ENCODE peak calls at places on chromosome 20, in six cellular contexts. One of them, this sample, is unnamed.

GRCh38 chr20:35339007-35339406 is 46.8 kb upstream of the FAM83C start:
- DNase-seq in CD4-positive, alpha-beta memory T cell: no peak
- DNase-seq in psoas muscle: no peak
- DNase-seq in HFF-Myc: peak; percentile 97
- DNase-seq in cardiac muscle cell: peak; percentile 80
- DNase-seq in tibial artery: no peak
- DNase-seq in this sample: peak; percentile 48

GRCh38 chr20:57173041-57173440 is 93.4 kb downstream of the BMP7 start:
- DNase-seq in CD4-positive, alpha-beta memory T cell: no peak
- DNase-seq in psoas muscle: no peak
- DNase-seq in HFF-Myc: no peak
- DNase-seq in cardiac muscle cell: no peak
- DNase-seq in tibial artery: no peak
- DNase-seq in this sample: no peak

GRCh38 chr20:58538752-58539151 is 23.6 kb upstream of the APCDD1L start:
- DNase-seq in CD4-positive, alpha-beta memory T cell: no peak
- DNase-seq in psoas muscle: no peak
- DNase-seq in HFF-Myc: no peak
- DNase-seq in cardiac muscle cell: no peak
- DNase-seq in tibial artery: no peak
- DNase-seq in this sample: no peak

GRCh38 chr20:44943828-44944227 is 16.4 kb downstream of the TOMM34 start:
- DNase-seq in CD4-positive, alpha-beta memory T cell: no peak
- DNase-seq in psoas muscle: no peak
- DNase-seq in HFF-Myc: no peak
- DNase-seq in cardiac muscle cell: no peak
- DNase-seq in tibial artery: no peak
- DNase-seq in this sample: no peak

GRCh38 chr20:46767127-46767761 is 57.8 kb downstream of the SLC2A10 start:
- DNase-seq in CD4-positive, alpha-beta memory T cell: no peak
- DNase-seq in psoas muscle: no peak
- DNase-seq in HFF-Myc: peak; percentile 14
- DNase-seq in cardiac muscle cell: peak; percentile 47
- DNase-seq in tibial artery: no peak
- DNase-seq in this sample: peak; percentile 55

GRCh38 chr20:49867453-49868215 is 47.7 kb downstream of the SPATA2 start:
- DNase-seq in CD4-positive, alpha-beta memory T cell: no peak
- DNase-seq in psoas muscle: no peak
- DNase-seq in HFF-Myc: no peak
- DNase-seq in cardiac muscle cell: no peak
- DNase-seq in tibial artery: no peak
- DNase-seq in this sample: no peak

GRCh38 chr20:33803921-33804337 is 7.2 kb upstream of the CHMP4B start:
- DNase-seq in CD4-positive, alpha-beta memory T cell: no peak
- DNase-seq in psoas muscle: no peak
- DNase-seq in HFF-Myc: no peak
- DNase-seq in cardiac muscle cell: peak; percentile 85
- DNase-seq in tibial artery: no peak
- DNase-seq in this sample: peak; percentile 88

GRCh38 chr20:57779401-57780003 is 69.7 kb upstream of the PMEPA1 start:
- DNase-seq in CD4-positive, alpha-beta memory T cell: no peak
- DNase-seq in psoas muscle: no peak
- DNase-seq in HFF-Myc: no peak
- DNase-seq in cardiac muscle cell: no peak
- DNase-seq in tibial artery: no peak
- DNase-seq in this sample: peak; percentile 55

GRCh38 chr20:47246061-47246460 is 110.4 kb downstream of the ZMYND8 start:
- DNase-seq in CD4-positive, alpha-beta memory T cell: no peak
- DNase-seq in psoas muscle: no peak
- DNase-seq in HFF-Myc: no peak
- DNase-seq in cardiac muscle cell: no peak
- DNase-seq in tibial artery: no peak
- DNase-seq in this sample: no peak

DNA sequence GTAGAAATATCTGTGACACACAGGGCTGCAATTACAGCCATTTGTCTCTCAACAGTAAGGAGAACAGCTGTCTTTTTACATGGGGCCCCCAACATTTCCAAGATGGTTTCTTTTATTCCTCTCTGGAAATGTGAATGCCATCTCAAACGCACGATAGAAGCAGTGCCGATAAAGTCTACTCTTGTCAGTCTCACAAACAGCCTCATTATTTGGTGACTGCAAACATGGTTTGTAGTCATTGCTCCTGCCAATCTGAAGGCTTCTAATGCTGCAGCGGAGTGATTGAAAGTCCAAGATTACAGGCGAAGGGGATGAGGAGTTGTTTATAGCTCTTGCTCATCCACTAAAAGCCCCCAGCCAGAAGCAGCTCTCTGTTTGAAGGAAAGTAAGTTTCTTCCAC is 657.1 kb downstream of the CBLN4 start:
- DNase-seq in CD4-positive, alpha-beta memory T cell: no peak
- DNase-seq in psoas muscle: no peak
- DNase-seq in HFF-Myc: no peak
- DNase-seq in cardiac muscle cell: no peak
- DNase-seq in tibial artery: no peak
- DNase-seq in this sample: no peak
- H3K4me3 ChIP-seq in CD4-positive, alpha-beta memory T cell: no peak overlapping the region
- H3K4me3 ChIP-seq in psoas muscle: no peak overlapping the region
- H3K4me3 ChIP-seq in HFF-Myc: no peak overlapping the region
- H3K4me3 ChIP-seq in cardiac muscle cell: no peak overlapping the region
- H3K4me3 ChIP-seq in tibial artery: no peak overlapping the region
- H3K4me3 ChIP-seq in this sample: no peak overlapping the region

GRCh38 chr20:36885355-36885754 is 9.4 kb downstream of the TLDC2 start:
- DNase-seq in CD4-positive, alpha-beta memory T cell: no peak
- DNase-seq in psoas muscle: no peak
- DNase-seq in HFF-Myc: no peak
- DNase-seq in cardiac muscle cell: no peak
- DNase-seq in tibial artery: no peak
- DNase-seq in this sample: no peak

GRCh38 chr20:36883972-36884535 is 8.1 kb downstream of the TLDC2 start:
- DNase-seq in CD4-positive, alpha-beta memory T cell: no peak
- DNase-seq in psoas muscle: no peak
- DNase-seq in HFF-Myc: no peak
- DNase-seq in cardiac muscle cell: no peak
- DNase-seq in tibial artery: no peak
- DNase-seq in this sample: no peak

GRCh38 chr20:36887779-36888133 is 11.8 kb downstream of the TLDC2 start:
- DNase-seq in CD4-positive, alpha-beta memory T cell: no peak
- DNase-seq in psoas muscle: no peak
- DNase-seq in HFF-Myc: no peak
- DNase-seq in cardiac muscle cell: peak; percentile 15
- DNase-seq in tibial artery: no peak
- DNase-seq in this sample: no peak

GRCh38 chr20:36888880-36889516 is 13.1 kb downstream of the TLDC2 start:
- DNase-seq in CD4-positive, alpha-beta memory T cell: no peak
- DNase-seq in psoas muscle: no peak
- DNase-seq in HFF-Myc: no peak
- DNase-seq in cardiac muscle cell: no peak
- DNase-seq in tibial artery: no peak
- DNase-seq in this sample: no peak

DNA sequence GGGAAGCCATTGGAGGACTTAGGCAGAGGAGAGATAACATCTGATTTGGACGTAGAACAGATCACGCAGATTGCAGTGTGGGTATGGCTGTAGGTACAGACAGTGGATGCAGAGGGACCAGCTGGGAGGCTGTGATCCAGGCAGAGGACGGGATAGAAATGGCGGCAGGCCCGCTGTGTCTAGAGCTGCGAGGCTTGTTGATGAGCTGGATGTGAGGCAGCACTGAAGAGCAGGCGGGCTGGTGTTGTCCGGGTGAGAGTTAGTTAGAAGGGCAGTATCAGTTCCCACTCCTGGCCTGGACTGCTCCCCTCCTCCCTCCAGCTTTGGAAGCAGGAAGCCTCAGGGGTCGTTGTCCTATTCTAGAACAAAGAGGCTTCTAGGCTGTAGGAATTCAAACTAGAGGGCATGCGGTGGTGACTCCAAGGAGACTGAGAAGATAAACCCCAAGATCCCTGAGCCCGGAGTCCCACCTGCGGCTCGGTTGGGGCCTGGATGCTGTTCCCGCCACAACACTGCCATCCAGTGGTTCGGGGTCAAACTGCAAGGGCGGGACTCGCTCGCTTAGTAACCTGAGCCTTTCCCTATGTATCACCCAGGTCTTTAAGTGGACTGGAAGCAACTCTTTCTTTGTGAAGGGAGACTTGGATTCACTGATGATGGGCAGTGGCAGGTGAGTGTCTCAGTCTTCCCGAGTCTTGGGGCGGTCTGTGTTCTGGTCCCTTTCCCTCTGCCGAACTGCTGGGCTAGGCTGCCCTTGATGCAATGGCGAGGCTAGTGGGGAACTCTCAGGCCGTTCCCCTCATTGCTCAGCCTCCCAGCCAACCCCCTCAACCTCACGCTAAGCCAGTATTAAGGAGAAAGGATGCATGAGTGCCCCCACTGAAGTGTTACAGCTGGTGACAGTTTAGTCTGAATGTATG is 11.2 kb downstream of the TLDC2 start:
- DNase-seq in CD4-positive, alpha-beta memory T cell: peak; percentile 67
- DNase-seq in psoas muscle: peak; percentile 83
- DNase-seq in HFF-Myc: peak; percentile 71
- DNase-seq in cardiac muscle cell: peak; percentile 79
- DNase-seq in tibial artery: peak; percentile 80
- DNase-seq in this sample: peak; percentile 73
- H3K4me3 ChIP-seq in CD4-positive, alpha-beta memory T cell: no peak overlapping the region
- H3K4me3 ChIP-seq in psoas muscle: no peak overlapping the region
- H3K4me3 ChIP-seq in HFF-Myc: peak overlapping the region; percentile 37
- H3K4me3 ChIP-seq in cardiac muscle cell: no peak overlapping the region
- H3K4me3 ChIP-seq in tibial artery: no peak overlapping the region
- H3K4me3 ChIP-seq in this sample: no peak overlapping the region

GRCh38 chr20:25987073-25987927 is 290.6 kb upstream of the ZNF337 start:
- DNase-seq in CD4-positive, alpha-beta memory T cell: peak; percentile 68
- DNase-seq in psoas muscle: peak; percentile 30
- DNase-seq in HFF-Myc: no peak
- DNase-seq in cardiac muscle cell: peak; percentile 63
- DNase-seq in tibial artery: no peak
- DNase-seq in this sample: peak; percentile 4
- H3K4me3 ChIP-seq in CD4-positive, alpha-beta memory T cell: peak overlapping the region; percentile 49
- H3K4me3 ChIP-seq in psoas muscle: peak overlapping the region; percentile 57
- H3K4me3 ChIP-seq in HFF-Myc: peak overlapping the region; percentile 11
- H3K4me3 ChIP-seq in cardiac muscle cell: no peak overlapping the region
- H3K4me3 ChIP-seq in tibial artery: peak overlapping the region; percentile 42
- H3K4me3 ChIP-seq in this sample: peak overlapping the region; percentile 17

GRCh38 chr20:53911301-53911700 is 159.1 kb downstream of the BCAS1 start:
- DNase-seq in CD4-positive, alpha-beta memory T cell: no peak
- DNase-seq in psoas muscle: no peak
- DNase-seq in HFF-Myc: no peak
- DNase-seq in cardiac muscle cell: no peak
- DNase-seq in tibial artery: no peak
- DNase-seq in this sample: no peak
- H3K4me3 ChIP-seq in CD4-positive, alpha-beta memory T cell: no peak overlapping the region
- H3K4me3 ChIP-seq in psoas muscle: no peak overlapping the region
- H3K4me3 ChIP-seq in HFF-Myc: no peak overlapping the region
- H3K4me3 ChIP-seq in cardiac muscle cell: no peak overlapping the region
- H3K4me3 ChIP-seq in tibial artery: no peak overlapping the region
- H3K4me3 ChIP-seq in this sample: no peak overlapping the region

DNA sequence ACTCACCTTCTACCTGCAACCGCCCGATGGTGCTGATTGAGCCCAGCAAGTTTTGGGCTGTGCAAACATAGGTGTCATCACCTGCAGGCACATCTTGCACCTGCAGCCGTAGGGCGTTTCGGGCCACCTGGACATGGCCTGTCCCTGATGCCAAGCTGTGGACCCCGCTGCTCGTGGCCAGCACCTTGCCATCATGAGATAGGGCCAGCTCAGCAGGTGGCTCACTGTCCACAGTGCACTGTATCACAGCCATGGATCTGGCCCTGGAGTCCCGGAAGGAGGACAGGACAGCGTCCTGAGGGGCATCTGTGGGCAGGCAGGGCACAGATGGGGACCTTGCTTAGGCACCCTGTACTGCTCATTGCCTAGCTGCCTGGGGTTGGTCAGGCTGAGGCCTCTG is 10.1 kb upstream of the ADAM33 start:
- DNase-seq in CD4-positive, alpha-beta memory T cell: no peak
- DNase-seq in psoas muscle: no peak
- DNase-seq in HFF-Myc: no peak
- DNase-seq in cardiac muscle cell: no peak
- DNase-seq in tibial artery: no peak
- DNase-seq in this sample: no peak
- H3K4me3 ChIP-seq in CD4-positive, alpha-beta memory T cell: no peak overlapping the region
- H3K4me3 ChIP-seq in psoas muscle: no peak overlapping the region
- H3K4me3 ChIP-seq in HFF-Myc: no peak overlapping the region
- H3K4me3 ChIP-seq in cardiac muscle cell: no peak overlapping the region
- H3K4me3 ChIP-seq in tibial artery: no peak overlapping the region
- H3K4me3 ChIP-seq in this sample: no peak overlapping the region

GRCh38 chr20:38645980-38646858 is 44.6 kb downstream of the ARHGAP40 start:
- DNase-seq in CD4-positive, alpha-beta memory T cell: peak; percentile 87
- DNase-seq in psoas muscle: peak; percentile 69
- DNase-seq in HFF-Myc: peak; percentile 19
- DNase-seq in cardiac muscle cell: peak; percentile 73
- DNase-seq in tibial artery: peak; percentile 54
- DNase-seq in this sample: peak; percentile 50
- H3K4me3 ChIP-seq in CD4-positive, alpha-beta memory T cell: peak overlapping the region; percentile 39
- H3K4me3 ChIP-seq in psoas muscle: peak overlapping the region; percentile 39
- H3K4me3 ChIP-seq in HFF-Myc: peak overlapping the region; percentile 24
- H3K4me3 ChIP-seq in cardiac muscle cell: no peak overlapping the region
- H3K4me3 ChIP-seq in tibial artery: no peak overlapping the region
- H3K4me3 ChIP-seq in this sample: no peak overlapping the region

DNA sequence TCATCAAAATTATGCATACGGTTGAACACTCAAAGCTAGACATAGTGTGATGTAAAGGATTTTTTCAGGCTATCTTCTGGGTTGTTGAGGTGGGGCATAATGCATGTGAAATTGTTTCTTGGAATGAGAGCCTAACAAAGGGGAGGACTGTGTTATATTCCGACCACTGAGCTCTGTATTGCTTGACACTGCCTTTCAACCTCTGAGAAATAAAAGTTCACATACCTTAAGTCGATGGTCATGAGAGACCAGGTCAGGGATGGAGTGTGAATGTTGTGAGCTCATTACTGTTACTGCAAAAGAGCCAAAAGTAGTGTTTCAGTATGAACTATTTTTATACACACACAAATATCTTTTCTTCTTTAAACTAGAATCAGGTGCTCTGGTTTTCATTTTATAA is 5.0 kb downstream of the PFDN4 start:
- DNase-seq in CD4-positive, alpha-beta memory T cell: no peak
- DNase-seq in psoas muscle: no peak
- DNase-seq in HFF-Myc: no peak
- DNase-seq in cardiac muscle cell: no peak
- DNase-seq in tibial artery: no peak
- DNase-seq in this sample: no peak
- H3K4me3 ChIP-seq in CD4-positive, alpha-beta memory T cell: no peak overlapping the region
- H3K4me3 ChIP-seq in psoas muscle: no peak overlapping the region
- H3K4me3 ChIP-seq in HFF-Myc: no peak overlapping the region
- H3K4me3 ChIP-seq in cardiac muscle cell: no peak overlapping the region
- H3K4me3 ChIP-seq in tibial artery: no peak overlapping the region
- H3K4me3 ChIP-seq in this sample: no peak overlapping the region

GRCh38 chr20:11919571-11919970 is 1.9 kb downstream of the BTBD3 start:
- DNase-seq in CD4-positive, alpha-beta memory T cell: no peak
- DNase-seq in psoas muscle: no peak
- DNase-seq in HFF-Myc: no peak
- DNase-seq in cardiac muscle cell: no peak
- DNase-seq in tibial artery: no peak
- DNase-seq in this sample: no peak
- H3K4me3 ChIP-seq in CD4-positive, alpha-beta memory T cell: no peak overlapping the region
- H3K4me3 ChIP-seq in psoas muscle: peak overlapping the region; percentile 57
- H3K4me3 ChIP-seq in HFF-Myc: no peak overlapping the region
- H3K4me3 ChIP-seq in cardiac muscle cell: no peak overlapping the region
- H3K4me3 ChIP-seq in tibial artery: no peak overlapping the region
- H3K4me3 ChIP-seq in this sample: no peak overlapping the region